ENCODE peak calls at places on chromosome 12, in seven cellular contexts. N is right lobe of liver, L is sigmoid colon, Z is uterus, J is A673, W is thoracic aorta, U is HCT116. X is an unnamed sample.

GRCh38 chr12:53061404-53062010 is 11.6 kb downstream of the TNS2 start:
- DNase-seq in N (peak; percentile 95), L (peak; percentile 72), Z (peak; percentile 57), J (no peak), W (no peak), U (peak; percentile 63), X (no peak)

GRCh38 chr12:42568952-42569916 is 20.3 kb downstream of the PRICKLE1 start:
- DNase-seq in N (no peak), L (no peak), Z (no peak), J (peak; percentile 74), W (no peak), U (peak; percentile 49), X (no peak)

GRCh38 chr12:96190403-96191170 is 3.6 kb upstream of the ELK3 start:
- DNase-seq in N (no peak), L (no peak), Z (peak; percentile 43), J (no peak), W (no peak), U (no peak), X (no peak)

GRCh38 chr12:20547788-20548575 is 147.2 kb upstream of the SLCO1C1 start:
- DNase-seq in N (no peak), L (no peak), Z (no peak), J (no peak), W (no peak), U (no peak), X (no peak)

GRCh38 chr12:13250416-13250815 is 53.9 kb downstream of the EMP1 start:
- DNase-seq in N (no peak), L (no peak), Z (no peak), J (no peak), W (no peak), U (peak; percentile 18), X (no peak)

GRCh38 chr12:77696183-77696582 is 134.5 kb upstream of the NAV3 start:
- DNase-seq in N (no peak), L (no peak), Z (no peak), J (no peak), W (no peak), U (no peak), X (no peak)

GRCh38 chr12:38886064-38886463 is 19.3 kb downstream of the CPNE8 start:
- DNase-seq in N (peak; percentile 59), L (no peak), Z (peak; percentile 21), J (no peak), W (peak; percentile 47), U (peak; percentile 4), X (peak; percentile 28)

GRCh38 chr12:90299121-90299520 is 590.5 kb upstream of the ATP2B1 start:
- DNase-seq in N (no peak), L (no peak), Z (no peak), J (peak; percentile 43), W (no peak), U (no peak), X (no peak)

GRCh38 chr12:57129311-57130288 is 1.3 kb downstream of the LRP1 start:
- DNase-seq in N (peak; percentile 47), L (peak; percentile 88), Z (peak; percentile 79), J (no peak), W (no peak), U (no peak), X (no peak)

GRCh38 chr12:9992296-9992695 is 6.6 kb downstream of the CLEC1B start:
- DNase-seq in N (no peak), L (no peak), Z (no peak), J (no peak), W (no peak), U (no peak), X (no peak)

GRCh38 chr12:64669270-64669842 is 59.1 kb downstream of the RASSF3 start:
- DNase-seq in N (peak; percentile 77), L (peak; percentile 77), Z (peak; percentile 46), J (peak; percentile 55), W (no peak), U (no peak), X (peak; percentile 59)

GRCh38 chr12:32062841-32063240 is 43.8 kb upstream of the BICD1 start:
- DNase-seq in N (no peak), L (no peak), Z (no peak), J (no peak), W (no peak), U (no peak), X (no peak)

GRCh38 chr12:103268831-103269514 is 226.8 kb downstream of the C12orf42 start:
- DNase-seq in N (no peak), L (no peak), Z (no peak), J (no peak), W (no peak), U (no peak), X (no peak)

GRCh38 chr12:16165506-16165905 is 112.0 kb downstream of the SLC15A5 start:
- DNase-seq in N (peak; percentile 61), L (peak; percentile 69), Z (peak; percentile 15), J (peak; percentile 82), W (no peak), U (peak; percentile 27), X (no peak)

GRCh38 chr12:124464062-124464461 is 103.3 kb downstream of the NCOR2 start:
- DNase-seq in N (no peak), L (no peak), Z (no peak), J (peak; percentile 68), W (no peak), U (no peak), X (peak; percentile 48)

GRCh38 chr12:6934110-6934509 is 6.4 kb downstream of the ATN1 start:
- DNase-seq in N (no peak), L (no peak), Z (peak; percentile 69), J (no peak), W (no peak), U (no peak), X (peak; percentile 54)

GRCh38 chr12:104573-105081 is 38.1 kb downstream of the IQSEC3 start:
- DNase-seq in N (no peak), L (peak; percentile 49), Z (no peak), J (no peak), W (no peak), U (no peak), X (no peak)

GRCh38 chr12:114163766-114164165 is 197.6 kb upstream of the RBM19 start:
- DNase-seq in N (no peak), L (no peak), Z (no peak), J (no peak), W (no peak), U (peak; percentile 48), X (no peak)

GRCh38 chr12:24201258-24201970 is 251.9 kb upstream of the SOX5 start:
- DNase-seq in N (no peak), L (no peak), Z (no peak), J (no peak), W (no peak), U (no peak), X (no peak)

GRCh38 chr12:10395390-10395998 is 5.7 kb upstream of the KLRK1 start:
- DNase-seq in N (no peak), L (peak; percentile 71), Z (no peak), J (no peak), W (no peak), U (no peak), X (no peak)

GRCh38 chr12:57465747-57466505 is 6.3 kb downstream of the GLI1 start:
- DNase-seq in N (no peak), L (no peak), Z (no peak), J (no peak), W (no peak), U (no peak), X (no peak)

GRCh38 chr12:133058203-133059125 is 21.2 kb downstream of the ZNF84 start:
- DNase-seq in N (no peak), L (no peak), Z (no peak), J (no peak), W (no peak), U (no peak), X (no peak)
- H3K9me3 ChIP-seq in N (peaks cover 11% of the 10 kb centered on the region), L (peaks cover 56% of the 10 kb centered on the region), Z (peaks cover 10% of the 10 kb centered on the region), J (peaks cover 89% of the 10 kb centered on the region), W (peaks cover 97% of the 10 kb centered on the region), U (peaks cover 80% of the 10 kb centered on the region), X (peaks cover 100% of the 10 kb centered on the region)

GRCh38 chr12:28290262-28290661 is 100.0 kb downstream of the CCDC91 start:
- DNase-seq in N (no peak), L (no peak), Z (no peak), J (no peak), W (no peak), U (no peak), X (no peak)

GRCh38 chr12:28286352-28286751 is 96.1 kb downstream of the CCDC91 start:
- DNase-seq in N (no peak), L (no peak), Z (no peak), J (no peak), W (no peak), U (no peak), X (no peak)
- H3K9me3 ChIP-seq in N (no peaks in the 10 kb centered on the region), L (peaks cover 12% of the 10 kb centered on the region), Z (no peaks in the 10 kb centered on the region), J (peaks cover 4% of the 10 kb centered on the region), W (peaks cover 26% of the 10 kb centered on the region), U (peaks cover 4% of the 10 kb centered on the region), X (peaks cover 69% of the 10 kb centered on the region)

GRCh38 chr12:130493951-130494350 is 156.3 kb downstream of the PIWIL1 start:
- DNase-seq in N (no peak), L (no peak), Z (no peak), J (no peak), W (no peak), U (no peak), X (no peak)
- H3K9me3 ChIP-seq in N (no peaks in the 10 kb centered on the region), L (no peaks in the 10 kb centered on the region), Z (no peaks in the 10 kb centered on the region), J (no peaks in the 10 kb centered on the region), W (no peaks in the 10 kb centered on the region), U (no peaks in the 10 kb centered on the region), X (peaks cover 3% of the 10 kb centered on the region)

DNA sequence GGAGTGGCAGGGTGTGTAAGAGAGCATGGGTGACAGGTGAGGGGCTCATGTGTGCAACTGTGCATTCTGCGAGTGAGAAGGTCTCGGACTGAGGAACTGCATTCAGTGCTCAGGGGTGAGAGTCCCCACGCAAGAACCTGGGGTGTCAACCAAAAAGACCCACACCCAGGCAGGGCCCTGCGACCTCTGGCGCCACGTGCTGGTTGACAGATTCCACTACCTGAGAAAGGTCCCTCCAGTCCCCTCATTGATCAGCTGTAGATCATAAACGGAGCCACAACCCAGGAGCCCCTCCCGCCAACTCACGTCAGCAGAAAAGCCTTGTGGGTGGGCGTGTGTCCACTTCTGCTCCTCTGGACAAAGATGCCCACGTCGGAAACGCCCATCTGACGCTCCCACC is 98.7 kb downstream of the ASCL4 start:
- DNase-seq in N (no peak), L (no peak), Z (no peak), J (no peak), W (no peak), U (no peak), X (no peak)
- H3K9me3 ChIP-seq in N (no peaks in the 10 kb centered on the region), L (no peaks in the 10 kb centered on the region), Z (no peaks in the 10 kb centered on the region), J (no peaks in the 10 kb centered on the region), W (no peaks in the 10 kb centered on the region), U (no peaks in the 10 kb centered on the region), X (no peaks in the 10 kb centered on the region)

GRCh38 chr12:67442347-67442841 is 173.2 kb downstream of the CAND1 start:
- DNase-seq in N (peak; percentile 76), L (no peak), Z (no peak), J (no peak), W (no peak), U (no peak), X (peak; percentile 21)
- H3K9me3 ChIP-seq in N (no peaks in the 10 kb centered on the region), L (no peaks in the 10 kb centered on the region), Z (no peaks in the 10 kb centered on the region), J (no peaks in the 10 kb centered on the region), W (no peaks in the 10 kb centered on the region), U (no peaks in the 10 kb centered on the region), X (no peaks in the 10 kb centered on the region)